ENCODE peak calls at places on chromosomes 11 and 22, in six cellular contexts. Y, M, A, J, B and C are unnamed samples.

GRCh38 chr11:88475991-88476418 is 138.5 kb upstream of the CTSC start:
- DNase-seq in A (peak; percentile 78), Y (no peak), J (no peak), M (peak; percentile 56), B (peak; percentile 25), C (peak; percentile 55)

GRCh38 chr11:10323793-10324170 is 18.9 kb downstream of the ADM start:
- DNase-seq in J (no peak), M (peak; percentile 49), Y (no peak), A (no peak), B (peak; percentile 74), C (peak; percentile 43)

GRCh38 chr11:130124096-130124495 is 35.5 kb upstream of the ST14 start:
- DNase-seq in B (peak; percentile 82), J (peak; percentile 51), M (peak; percentile 94), A (peak; percentile 78), Y (no peak), C (peak; percentile 91)

GRCh38 chr11:122354029-122354697 is 238.1 kb upstream of the BLID start:
- DNase-seq in Y (no peak), J (no peak), A (peak; percentile 26), B (peak; percentile 70), M (no peak), C (no peak)

GRCh38 chr22:49892226-49892899 is 25.9 kb downstream of the ALG12 start:
- DNase-seq in Y (no peak), A (no peak), B (no peak), M (no peak), J (no peak), C (no peak)

GRCh38 chr11:64058494-64058893 is 22.8 kb downstream of the FLRT1 start:
- DNase-seq in Y (no peak), J (no peak), B (peak; percentile 9), M (no peak), A (no peak), C (no peak)

GRCh38 chr11:67303989-67304411 is 670 bp downstream of the SSH3 start:
- DNase-seq in B (peak; percentile 14), J (no peak), Y (no peak), M (no peak), A (no peak), C (peak; percentile 17)

GRCh38 chr11:115961168-115962003 is 457.2 kb upstream of the CADM1 start:
- DNase-seq in Y (no peak), J (no peak), M (no peak), B (peak; percentile 27), A (no peak), C (no peak)

GRCh38 chr11:122230387-122230760 is 114.4 kb upstream of the BLID start:
- DNase-seq in J (no peak), M (peak; percentile 85), Y (no peak), A (no peak), B (peak; percentile 68), C (no peak)

GRCh38 chr11:121105063-121105480 is 4.0 kb downstream of the TECTA start:
- DNase-seq in A (no peak), M (peak; percentile 6), J (no peak), B (no peak), Y (no peak), C (peak; percentile 38)

GRCh38 chr22:30312053-30312452 is 14.7 kb downstream of the TBC1D10A start:
- DNase-seq in Y (no peak), B (peak; percentile 91), A (no peak), J (no peak), M (peak; percentile 50), C (peak; percentile 85)

GRCh38 chr11:79956061-79956460 is 515.2 kb upstream of the TENM4 start:
- DNase-seq in A (no peak), B (no peak), J (no peak), Y (no peak), M (no peak), C (no peak)

GRCh38 chr11:19552684-19553083 is 160.0 kb upstream of the NAV2 start:
- DNase-seq in J (no peak), Y (no peak), A (no peak), M (no peak), B (no peak), C (no peak)

GRCh38 chr22:49967333-49968241 is 7.0 kb downstream of the PIM3 start:
- DNase-seq in A (no peak), B (no peak), J (no peak), M (no peak), Y (peak; percentile 54), C (peak; percentile 48)

GRCh38 chr11:16148301-16148787 is 208.0 kb downstream of the SOX6 start:
- DNase-seq in B (no peak), M (no peak), A (no peak), Y (no peak), J (no peak), C (peak; percentile 56)

GRCh38 chr11:20156280-20156875 is 3.9 kb downstream of the DBX1 start:
- DNase-seq in M (no peak), Y (peak; percentile 27), B (no peak), J (no peak), A (no peak), C (no peak)

GRCh38 chr22:47835726-47836125 is 1073.3 kb downstream of the TBC1D22A start:
- DNase-seq in A (peak; percentile 9), J (peak; percentile 38), B (peak; percentile 81), Y (no peak), M (peak; percentile 71), C (peak; percentile 96)

GRCh38 chr11:12695221-12695794 is 21.1 kb downstream of the TEAD1 start:
- DNase-seq in Y (no peak), A (no peak), M (no peak), B (no peak), J (no peak), C (no peak)

GRCh38 chr22:19357270-19358105 is 66.0 kb upstream of the CLTCL1 start:
- DNase-seq in J (no peak), M (peak; percentile 3), Y (no peak), B (peak; percentile 10), A (peak; percentile 1), C (peak; percentile 48)

GRCh38 chr11:33147559-33147958 is 13.7 kb downstream of the CSTF3 start:
- DNase-seq in M (peak; percentile 62), Y (no peak), A (no peak), J (no peak), B (peak; percentile 55), C (no peak)

DNA sequence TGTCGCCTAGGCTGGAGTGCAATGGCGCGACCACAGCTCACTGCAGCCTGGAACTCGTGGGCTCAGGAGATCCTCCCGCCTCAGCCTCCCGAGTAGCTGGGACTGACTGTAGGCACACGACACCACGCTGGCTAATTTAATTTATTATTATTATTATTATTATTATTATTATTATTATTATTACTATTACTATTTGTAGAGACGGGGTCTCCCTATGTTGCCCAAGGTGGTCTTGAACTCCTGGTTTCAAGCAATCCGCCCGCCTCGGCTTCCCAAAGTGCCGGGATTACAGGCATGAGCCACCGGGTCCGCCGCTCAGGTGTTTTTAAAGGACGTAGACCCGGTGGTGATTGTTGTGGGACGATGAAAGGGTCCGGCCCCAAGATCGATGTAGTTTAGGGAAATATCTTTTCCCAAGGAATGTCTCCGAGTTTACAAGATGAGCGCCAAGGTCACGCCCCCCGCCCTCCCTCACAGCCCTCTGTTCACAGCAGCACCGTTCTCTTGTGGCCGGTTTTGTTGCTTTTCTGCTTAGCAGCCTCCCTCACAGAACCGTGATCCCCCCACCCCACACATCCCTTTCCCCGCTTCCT is 728 bp upstream of the POGLUT3 start:
- DNase-seq in A (no peak), Y (no peak), M (no peak), B (no peak), J (no peak), C (no peak)
- H3K4me3 ChIP-seq in A (peak overlapping the region; percentile 57), Y (peak overlapping the region; percentile 56), M (peak overlapping the region; percentile 66), B (peak overlapping the region; percentile 62), J (peak overlapping the region; percentile 65), C (peak overlapping the region; percentile 69)

GRCh38 chr11:47269002-47269828 is 718 bp upstream of the MADD start:
- DNase-seq in A (peak; percentile 71), Y (peak; percentile 89), J (peak; percentile 44), M (peak; percentile 78), B (peak; percentile 84), C (peak; percentile 91)
- TF ChIP-seq CTCF in A (peak; percentile 21), Y (peak; percentile 31), J (peak; percentile 11), M (no peak), B (peak; percentile 31), C (peak; percentile 27)

DNA sequence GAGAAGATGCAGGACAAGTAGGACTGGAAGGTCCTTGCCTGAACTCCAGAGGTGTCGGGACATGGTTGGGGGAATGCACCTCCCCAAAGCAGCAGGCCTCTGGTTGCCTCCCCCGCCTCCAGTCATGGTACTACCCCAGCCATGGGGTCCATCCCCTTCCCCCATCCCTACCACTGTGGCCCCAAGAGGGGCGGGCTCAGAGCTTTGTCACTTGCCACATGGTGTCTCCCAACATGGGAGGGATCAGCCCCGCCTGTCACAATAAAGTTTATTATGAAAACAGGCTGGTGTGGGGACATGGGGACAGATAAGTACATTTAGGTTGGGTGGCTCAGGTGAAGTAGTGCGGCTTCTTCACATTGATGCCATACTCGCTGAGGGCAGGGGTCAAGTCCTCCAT is 1.4 kb downstream of the TAF10 start:
- DNase-seq in Y (no peak), J (no peak), A (no peak), B (no peak), M (no peak), C (no peak)
- H3K4me3 ChIP-seq in Y (no peak overlapping the region), J (peak overlapping the region; percentile 72), A (no peak overlapping the region), B (peak overlapping the region; percentile 80), M (peak overlapping the region; percentile 67), C (peak overlapping the region; percentile 77)

DNA sequence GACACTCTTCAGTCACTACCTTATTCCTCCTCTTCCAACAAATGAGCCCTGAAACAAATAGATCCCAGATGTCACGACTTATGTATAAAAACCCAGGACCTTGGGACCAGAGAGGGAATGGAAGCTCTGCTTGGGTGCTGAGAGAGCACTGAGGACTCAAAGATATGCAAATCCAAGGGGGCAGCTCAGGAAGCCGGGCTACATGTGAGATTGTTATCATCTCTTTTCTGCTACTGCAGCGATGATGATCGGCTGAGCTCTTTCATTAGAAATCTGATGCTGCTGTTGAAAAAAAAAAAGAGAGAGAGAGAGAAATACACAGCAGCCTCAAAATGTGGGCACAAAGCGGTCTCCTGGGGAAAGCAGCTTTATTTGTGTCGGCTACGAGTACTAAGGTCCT is 120.3 kb downstream of the TRIM29 start:
- DNase-seq in J (no peak), B (no peak), M (no peak), Y (no peak), A (no peak), C (no peak)
- TF ChIP-seq CTCF in J (no peak), B (no peak), M (no peak), Y (no peak), A (no peak), C (no peak)

GRCh38 chr11:77547863-77548551 is 41.7 kb upstream of the AQP11 start:
- DNase-seq in M (peak; percentile 77), Y (no peak), B (peak; percentile 60), J (peak; percentile 21), A (no peak), C (peak; percentile 74)
- H3K4me3 ChIP-seq in M (no peak overlapping the region), Y (no peak overlapping the region), B (no peak overlapping the region), J (no peak overlapping the region), A (no peak overlapping the region), C (no peak overlapping the region)

GRCh38 chr11:11659567-11660341 is 37.9 kb upstream of the GALNT18 start:
- DNase-seq in A (no peak), Y (no peak), J (no peak), B (no peak), M (no peak), C (no peak)
- TF ChIP-seq CTCF in A (no peak), Y (no peak), J (no peak), B (peak; percentile 14), M (peak; percentile 18), C (peak; percentile 9)